ENCODE peak calls at places on chromosomes 16 and 17, in four cellular contexts. One of them, this sample, is unnamed.

GRCh38 chr17:60415146-60415545 is 7.1 kb upstream of the CHCT1 start:
- DNase-seq in activated T-helper 1 cell treated with anti-CD3 and anti-CD28 coated beads, Interleukin-2, amount 50 U/mL, for 16 hours: no peak
- DNase-seq in fibroblast of pulmonary artery: no peak
- DNase-seq in ELR: no peak
- DNase-seq in this sample: no peak

GRCh38 chr17:18235743-18236256 is 10.4 kb downstream of the LLGL1 start:
- DNase-seq in activated T-helper 1 cell treated with anti-CD3 and anti-CD28 coated beads, Interleukin-2, amount 50 U/mL, for 16 hours: no peak
- DNase-seq in ELR: peak
- DNase-seq in fibroblast of pulmonary artery: peak
- DNase-seq in this sample: peak

GRCh38 chr17:83180996-83181481 is 101.6 kb downstream of the METRNL start:
- DNase-seq in ELR: no peak
- DNase-seq in activated T-helper 1 cell treated with anti-CD3 and anti-CD28 coated beads, Interleukin-2, amount 50 U/mL, for 16 hours: peak
- DNase-seq in fibroblast of pulmonary artery: no peak
- DNase-seq in this sample: no peak

GRCh38 chr16:85565340-85565739 is 47.8 kb upstream of the GSE1 start:
- DNase-seq in activated T-helper 1 cell treated with anti-CD3 and anti-CD28 coated beads, Interleukin-2, amount 50 U/mL, for 16 hours: no peak
- DNase-seq in ELR: no peak
- DNase-seq in fibroblast of pulmonary artery: no peak
- DNase-seq in this sample: no peak

GRCh38 chr17:83096401-83097220 is 17.2 kb downstream of the METRNL start:
- DNase-seq in fibroblast of pulmonary artery: no peak
- DNase-seq in activated T-helper 1 cell treated with anti-CD3 and anti-CD28 coated beads, Interleukin-2, amount 50 U/mL, for 16 hours: no peak
- DNase-seq in ELR: no peak
- DNase-seq in this sample: peak

GRCh38 chr17:292531-293382 is 59.9 kb downstream of the RPH3AL start:
- DNase-seq in ELR: no peak
- DNase-seq in activated T-helper 1 cell treated with anti-CD3 and anti-CD28 coated beads, Interleukin-2, amount 50 U/mL, for 16 hours: no peak
- DNase-seq in fibroblast of pulmonary artery: no peak
- DNase-seq in this sample: no peak

GRCh38 chr17:41651625-41652460 is 27.5 kb upstream of the KRT17 start:
- DNase-seq in fibroblast of pulmonary artery: no peak
- DNase-seq in ELR: no peak
- DNase-seq in activated T-helper 1 cell treated with anti-CD3 and anti-CD28 coated beads, Interleukin-2, amount 50 U/mL, for 16 hours: no peak
- DNase-seq in this sample: no peak

GRCh38 chr17:60554377-60554788 is 28.3 kb upstream of the APPBP2 start:
- DNase-seq in activated T-helper 1 cell treated with anti-CD3 and anti-CD28 coated beads, Interleukin-2, amount 50 U/mL, for 16 hours: no peak
- DNase-seq in ELR: peak
- DNase-seq in fibroblast of pulmonary artery: peak
- DNase-seq in this sample: peak

GRCh38 chr17:20066253-20066652 is 57.1 kb downstream of the SPECC1 start:
- DNase-seq in fibroblast of pulmonary artery: peak
- DNase-seq in activated T-helper 1 cell treated with anti-CD3 and anti-CD28 coated beads, Interleukin-2, amount 50 U/mL, for 16 hours: no peak
- DNase-seq in ELR: peak
- DNase-seq in this sample: peak

GRCh38 chr16:77833906-77834599 is 45.7 kb downstream of the VAT1L start:
- DNase-seq in ELR: peak
- DNase-seq in activated T-helper 1 cell treated with anti-CD3 and anti-CD28 coated beads, Interleukin-2, amount 50 U/mL, for 16 hours: no peak
- DNase-seq in fibroblast of pulmonary artery: peak
- DNase-seq in this sample: no peak

GRCh38 chr16:17241264-17241835 is 229.4 kb downstream of the XYLT1 start:
- DNase-seq in ELR: no peak
- DNase-seq in activated T-helper 1 cell treated with anti-CD3 and anti-CD28 coated beads, Interleukin-2, amount 50 U/mL, for 16 hours: no peak
- DNase-seq in fibroblast of pulmonary artery: no peak
- DNase-seq in this sample: no peak

GRCh38 chr17:9842057-9842758 is 16.5 kb downstream of the GLP2R start:
- DNase-seq in fibroblast of pulmonary artery: peak
- DNase-seq in activated T-helper 1 cell treated with anti-CD3 and anti-CD28 coated beads, Interleukin-2, amount 50 U/mL, for 16 hours: no peak
- DNase-seq in ELR: no peak
- DNase-seq in this sample: peak

GRCh38 chr17:36728030-36728991 is 126.9 kb downstream of the MRM1 start:
- DNase-seq in activated T-helper 1 cell treated with anti-CD3 and anti-CD28 coated beads, Interleukin-2, amount 50 U/mL, for 16 hours: no peak
- DNase-seq in fibroblast of pulmonary artery: no peak
- DNase-seq in ELR: no peak
- DNase-seq in this sample: no peak

This sample was measured in PC-3.